ENCODE peak calls at places on chromosomes 3 and 15, in nine cellular contexts. I, P, R, O, E, X, S, H and B are unnamed samples.
A peak's percentile ranks its signal among the peaks of the same experiment; 100 is the strongest.

GRCh38 chr3:163556804-163557203 is 1521.5 kb downstream of the SI start:
- DNase-seq in E (no peak), O (peak; percentile 62), S (no peak), H (no peak), X (no peak), R (no peak), I (no peak), P (no peak), B (no peak)

GRCh38 chr3:32707026-32707370 is 22.0 kb downstream of the CNOT10 start:
- DNase-seq in O (no peak), X (no peak), R (no peak), E (no peak), S (no peak), P (no peak), H (no peak), I (no peak), B (no peak)

GRCh38 chr3:182618981-182619591 is 174.2 kb upstream of the ATP11B start:
- DNase-seq in S (peak; percentile 71), I (no peak), X (no peak), E (peak; percentile 59), O (peak; percentile 90), R (no peak), H (no peak), P (peak; percentile 25), B (no peak)

GRCh38 chr3:172228041-172228440 is 188.7 kb downstream of the FNDC3B start:
- DNase-seq in O (no peak), I (peak; percentile 34), P (no peak), R (no peak), S (no peak), E (no peak), H (no peak), X (no peak), B (peak; percentile 33)

GRCh38 chr3:13621381-13622221 is 72.7 kb downstream of the FBLN2 start:
- DNase-seq in P (no peak), S (no peak), I (no peak), R (no peak), H (no peak), E (no peak), O (no peak), X (no peak), B (no peak)

GRCh38 chr3:144708437-144708836 is 736.8 kb downstream of the DIPK2A start:
- DNase-seq in R (no peak), P (no peak), X (no peak), H (no peak), I (no peak), E (no peak), S (peak; percentile 48), O (no peak), B (no peak)

GRCh38 chr3:130516645-130517512 is at the start of gene COL6A6:
- DNase-seq in O (no peak), H (peak; percentile 31), X (no peak), S (no peak), E (no peak), I (peak; percentile 52), R (peak; percentile 13), P (peak; percentile 39), B (peak; percentile 70)

GRCh38 chr3:171317133-171317532 is 143.1 kb downstream of the TNIK start:
- DNase-seq in P (no peak), X (no peak), S (no peak), H (no peak), O (no peak), E (no peak), R (no peak), I (no peak), B (no peak)

GRCh38 chr15:74873756-74874424 is 725 bp upstream of the SCAMP2 start:
- DNase-seq in H (peak; percentile 54), S (peak; percentile 30), O (no peak), R (peak; percentile 37), P (peak; percentile 41), X (peak; percentile 37), I (peak; percentile 33), E (no peak), B (peak; percentile 44)

GRCh38 chr3:8848696-8849131 is 79.3 kb upstream of the OXTR start:
- DNase-seq in I (no peak), X (no peak), H (no peak), O (peak; percentile 29), E (no peak), R (no peak), P (peak; percentile 74), S (no peak), B (no peak)

GRCh38 chr3:59526999-59527398 is 477.2 kb upstream of the CFAP20DC start:
- DNase-seq in O (no peak), X (no peak), H (no peak), R (no peak), S (no peak), P (no peak), E (no peak), I (no peak), B (no peak)

GRCh38 chr3:179717219-179717618 is 64.4 kb downstream of the USP13 start:
- DNase-seq in X (no peak), O (no peak), P (no peak), R (no peak), E (no peak), I (no peak), H (no peak), S (no peak), B (no peak)

GRCh38 chr3:146020969-146021368 is 140.0 kb downstream of the PLOD2 start:
- DNase-seq in H (no peak), O (peak; percentile 17), I (peak; percentile 4), X (no peak), P (no peak), S (no peak), R (no peak), E (no peak), B (peak; percentile 37)

GRCh38 chr15:89542369-89542768 is 32.9 kb upstream of the TICRR start:
- DNase-seq in I (no peak), R (no peak), O (no peak), H (no peak), S (no peak), P (no peak), E (no peak), X (no peak), B (no peak)

GRCh38 chr3:161347726-161348125 is 23.6 kb downstream of the SPTSSB start:
- DNase-seq in I (no peak), E (no peak), H (no peak), P (peak; percentile 10), S (no peak), O (no peak), R (no peak), X (no peak), B (no peak)

GRCh38 chr3:79019137-79019923 is 748.5 kb downstream of the ROBO1 start:
- DNase-seq in H (peak; percentile 89), X (no peak), R (peak; percentile 90), O (peak; percentile 88), S (peak; percentile 87), E (no peak), I (peak; percentile 90), P (peak; percentile 96), B (peak; percentile 93)

GRCh38 chr3:10023587-10024310 is 2.5 kb upstream of the FANCD2 start:
- DNase-seq in P (peak; percentile 96), X (no peak), S (no peak), E (no peak), I (no peak), R (peak; percentile 41), O (peak; percentile 76), H (no peak), B (no peak)

GRCh38 chr3:175356899-175357324 is 497.8 kb downstream of the NAALADL2 start:
- DNase-seq in X (no peak), P (no peak), O (peak; percentile 8), I (no peak), H (no peak), R (no peak), E (no peak), S (no peak), B (no peak)
- TF ChIP-seq EZH2phosphoT487 in X (no peak), P (no peak), O (no peak), I (no peak), H (no peak), R (no peak), E (no peak), S (no peak), B (no peak)

DNA sequence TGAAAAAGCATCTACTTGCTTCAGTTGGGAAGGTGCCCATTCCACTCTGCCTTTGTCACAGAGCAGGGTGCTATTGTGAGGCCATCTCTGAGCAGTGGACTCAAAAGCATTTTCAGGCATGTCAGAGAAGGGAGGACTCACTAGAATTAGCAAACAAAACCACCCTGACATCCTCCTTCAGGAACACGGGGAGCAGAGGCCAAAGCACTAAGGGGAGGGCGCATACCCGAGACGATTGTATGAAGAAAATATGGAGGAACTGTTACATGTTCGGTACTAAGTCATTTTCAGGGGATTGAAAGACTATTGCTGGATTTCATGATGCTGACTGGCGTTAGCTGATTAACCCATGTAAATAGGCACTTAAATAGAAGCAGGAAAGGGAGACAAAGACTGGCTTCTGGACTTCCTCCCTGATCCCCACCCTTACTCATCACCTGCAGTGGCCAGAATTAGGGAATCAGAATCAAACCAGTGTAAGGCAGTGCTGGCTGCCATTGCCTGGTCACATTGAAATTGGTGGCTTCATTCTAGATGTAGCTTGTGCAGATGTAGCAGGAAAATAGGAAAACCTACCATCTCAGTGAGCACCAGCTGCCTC is 14.8 kb downstream of the THBS1 start:
- DNase-seq in E (no peak), I (no peak), H (no peak), O (peak; percentile 10), R (no peak), X (no peak), S (no peak), P (peak; percentile 58), B (no peak)
- TF ChIP-seq EZH2phosphoT487 in E (no peak), I (no peak), H (no peak), O (no peak), R (no peak), X (no peak), S (no peak), P (no peak), B (no peak)

GRCh38 chr3:16388850-16389411 is 123.9 kb downstream of the OXNAD1 start:
- DNase-seq in I (no peak), R (peak; percentile 16), H (no peak), S (no peak), E (no peak), P (peak; percentile 60), O (no peak), X (no peak), B (no peak)

GRCh38 chr3:16391936-16392536 is 121.5 kb downstream of the RFTN1 start:
- DNase-seq in X (no peak), R (no peak), I (no peak), O (no peak), S (no peak), E (no peak), P (no peak), H (no peak), B (no peak)

GRCh38 chr3:16392733-16393132 is 120.8 kb downstream of the RFTN1 start:
- DNase-seq in O (no peak), R (no peak), E (no peak), S (no peak), P (no peak), H (no peak), X (no peak), I (no peak), B (no peak)

GRCh38 chr3:16386536-16386935 is 121.5 kb downstream of the OXNAD1 start:
- DNase-seq in H (no peak), E (no peak), P (no peak), S (no peak), O (no peak), I (no peak), X (no peak), R (no peak), B (no peak)

GRCh38 chr3:16390581-16390980 is 122.9 kb downstream of the RFTN1 start:
- DNase-seq in H (no peak), O (no peak), E (no peak), R (no peak), S (no peak), X (no peak), P (peak; percentile 51), I (no peak), B (no peak)
- TF ChIP-seq EZH2phosphoT487 in H (no peak), O (no peak), E (no peak), R (no peak), S (no peak), X (no peak), P (no peak), I (no peak), B (no peak)

GRCh38 chr3:35383719-35384555 is 255.4 kb upstream of the ARPP21 start:
- DNase-seq in X (no peak), R (no peak), O (peak; percentile 9), P (no peak), H (peak; percentile 4), I (peak; percentile 29), E (no peak), S (no peak), B (peak; percentile 29)
- TF ChIP-seq EZH2phosphoT487 in X (no peak), R (no peak), O (no peak), P (no peak), H (no peak), I (no peak), E (no peak), S (no peak), B (no peak)